ENCODE peak calls at places on chromosomes 6 and 20, in four cellular contexts. I is stimulated activated CD4-positive, alpha-beta T cell treated with anti-CD3 and anti-CD28 coated beads, Interleukin-15, amount 100 ng/mL, for 1 hour; A is activated gamma-delta T cell treated with Interleukin-2 at 50 U/mL for 16 hours; F is stimulated activated CD8-positive, alpha-beta memory T cell treated with anti-CD3 and anti-CD28 coated beads, Interleukin-7, amount 100 ng/mL, for 1 hour. H is an unnamed sample.

GRCh38 chr20:21179796-21180195 is 53.9 kb downstream of the KIZ start:
- DNase-seq in A (no peak), F (no peak), I (no peak), H (no peak)

GRCh38 chr6:83442752-83443151 is 11.9 kb upstream of the ME1 start:
- DNase-seq in F (no peak), A (no peak), I (no peak), H (no peak)

GRCh38 chr6:89522778-89523177 is 89.8 kb downstream of the ANKRD6 start:
- DNase-seq in F (no peak), I (no peak), A (no peak), H (no peak)

GRCh38 chr6:121408321-121408720 is 27.1 kb upstream of the GJA1 start:
- DNase-seq in F (no peak), I (no peak), A (no peak), H (no peak)

GRCh38 chr6:393391-394221 is 2.1 kb downstream of the IRF4 start:
- DNase-seq in I (no peak), F (no peak), A (no peak), H (no peak)

GRCh38 chr20:50594591-50595432 is 84.6 kb downstream of the PTPN1 start:
- DNase-seq in A (no peak), F (no peak), I (no peak), H (no peak)

GRCh38 chr6:165227644-165228329 is 81.6 kb downstream of the C6orf118 start:
- DNase-seq in A (no peak), I (no peak), F (no peak), H (no peak)

GRCh38 chr6:145087034-145087433 is 648.3 kb downstream of the EPM2A start:
- DNase-seq in I (no peak), A (no peak), F (no peak), H (no peak)

GRCh38 chr6:148446681-148447080 is 104.0 kb downstream of the SASH1 start:
- DNase-seq in A (no peak), F (no peak), I (no peak), H (no peak)

GRCh38 chr20:60960500-60960899 is 291.6 kb upstream of the CDH4 start:
- DNase-seq in F (no peak), A (no peak), I (no peak), H (no peak)

GRCh38 chr6:27651371-27651732 is 178.4 kb upstream of the ZNF184 start:
- DNase-seq in A (no peak), F (no peak), I (no peak), H (no peak)

GRCh38 chr6:104240865-104241264 is 618.9 kb downstream of the HACE1 start:
- DNase-seq in F (no peak), I (no peak), A (no peak), H (no peak)

GRCh38 chr20:60372822-60373221 is 414.6 kb downstream of the CDH26 start:
- DNase-seq in I (no peak), F (no peak), A (no peak), H (no peak)

GRCh38 chr20:63235399-63235983 is at the start of gene BIRC7:
- DNase-seq in I (no peak), A (no peak), F (no peak), H (no peak)

GRCh38 chr20:5848711-5849505 is 98.7 kb downstream of the SHLD1 start:
- DNase-seq in F (no peak), A (no peak), I (no peak), H (no peak)

GRCh38 chr6:166996406-166996805 is 2.8 kb upstream of the CEP43 start:
- DNase-seq in I (no peak), F (no peak), A (no peak), H (no peak)

GRCh38 chr6:100730581-100730980 is 150.5 kb downstream of the ASCC3 start:
- DNase-seq in I (no peak), F (no peak), A (no peak), H (no peak)

GRCh38 chr6:31418251-31418650 is 14.9 kb downstream of the MICA start:
- DNase-seq in F (no peak), I (no peak), A (no peak), H (no peak)

GRCh38 chr20:31675828-31676533 is 38.3 kb downstream of the COX4I2 start:
- DNase-seq in F (peak), A (peak), I (peak), H (peak)

GRCh38 chr6:61688165-61688564 is 597.9 kb downstream of the KHDRBS2 start:
- DNase-seq in F (no peak), I (no peak), A (no peak), H (no peak)

GRCh38 chr20:19757487-19757972 is 528 bp upstream of the RIN2 start:
- DNase-seq in A (no peak), I (no peak), F (no peak), H (no peak)

GRCh38 chr6:46137387-46137786 is 7.6 kb downstream of the ENPP4 start:
- DNase-seq in F (no peak), A (no peak), I (no peak), H (no peak)

GRCh38 chr6:122622404-122622938 is 12.3 kb downstream of the PKIB start:
- DNase-seq in F (no peak), A (no peak), I (no peak), H (no peak)

GRCh38 chr6:138443979-138444378 is 40.0 kb downstream of the HEBP2 start:
- DNase-seq in F (no peak), I (no peak), A (no peak), H (no peak)

GRCh38 chr6:2361195-2361594 is 115.8 kb upstream of the GMDS start:
- DNase-seq in I (no peak), F (no peak), A (no peak), H (no peak)

GRCh38 chr6:46993846-46994245 is 48.3 kb downstream of the ADGRF1 start:
- DNase-seq in I (no peak), F (no peak), A (no peak), H (no peak)

GRCh38 chr6:87660226-87660886 is 41.7 kb downstream of the AKIRIN2 start:
- DNase-seq in I (no peak), A (no peak), F (no peak), H (no peak)

GRCh38 chr20:57911512-57912226 is 201.9 kb upstream of the PMEPA1 start:
- DNase-seq in F (no peak), I (no peak), A (no peak), H (no peak)

GRCh38 chr6:106574729-106575458 is 54.4 kb downstream of the RTN4IP1 start:
- DNase-seq in F (no peak), A (no peak), I (no peak), H (no peak)

GRCh38 chr6:20200761-20201160 is 11.5 kb downstream of the MBOAT1 start:
- DNase-seq in A (no peak), I (no peak), F (no peak), H (no peak)

GRCh38 chr6:129620234-129620610 is 89.8 kb downstream of the ARHGAP18 start:
- DNase-seq in F (no peak), I (no peak), A (no peak), H (no peak)

GRCh38 chr6:133894795-133895401 is 6.0 kb downstream of the TCF21 start:
- DNase-seq in I (no peak), A (no peak), F (no peak), H (no peak)

GRCh38 chr20:19257865-19258264 is 45.4 kb downstream of the SLC24A3 start:
- DNase-seq in F (no peak), I (no peak), A (no peak), H (no peak)

GRCh38 chr6:158039178-158039557 is 57.5 kb downstream of the SYNJ2 start:
- DNase-seq in I (no peak), A (no peak), F (no peak), H (no peak)

GRCh38 chr20:6636209-6637159 is 131.0 kb upstream of the BMP2 start:
- DNase-seq in I (no peak), F (no peak), A (no peak), H (no peak)